ENCODE peak calls at places on chromosomes 13 and 19, in five cellular contexts. U is transverse colon, B is AG04450, I is HEK293T, C is NCI-H1694 treated with DMSO at 0.1 percent for 48 hours. X is an unnamed sample.

GRCh38 chr13:60494296-60494695 is 97.3 kb downstream of the TDRD3 start:
- DNase-seq in B (no peak), C (no peak), U (no peak), I (no peak), X (no peak)

GRCh38 chr13:43407023-43407581 is 379.7 kb downstream of the ENOX1 start:
- DNase-seq in I (no peak), C (no peak), U (no peak), B (no peak), X (no peak)

GRCh38 chr19:1468274-1469199 is 10.5 kb downstream of the C19orf25 start:
- DNase-seq in I (no peak), B (no peak), C (no peak), U (no peak), X (peak)

GRCh38 chr19:13366529-13367143 is 139.6 kb downstream of the CACNA1A start:
- DNase-seq in U (no peak), I (peak), C (peak), B (no peak), X (peak)

GRCh38 chr13:20714563-20715339 is 11.3 kb downstream of the IL17D start:
- DNase-seq in I (no peak), C (no peak), U (no peak), B (peak), X (no peak)

GRCh38 chr19:29781582-29782580 is 29.9 kb upstream of the CCNE1 start:
- DNase-seq in U (no peak), I (no peak), C (no peak), B (no peak), X (no peak)

GRCh38 chr19:44552324-44552723 is 22.8 kb upstream of the CEACAM20 start:
- DNase-seq in I (peak), C (no peak), U (peak), B (no peak), X (peak)

GRCh38 chr13:20492036-20492435 is 33.6 kb downstream of the CRYL1 start:
- DNase-seq in C (no peak), U (no peak), I (no peak), B (no peak), X (no peak)

GRCh38 chr13:113936566-113936965 is 37.3 kb downstream of the C13orf46 start:
- DNase-seq in I (no peak), U (no peak), C (no peak), B (no peak), X (no peak)

GRCh38 chr19:3178973-3179738 is 587 bp downstream of the S1PR4 start:
- DNase-seq in U (no peak), C (no peak), B (no peak), I (no peak), X (no peak)

GRCh38 chr13:110680852-110681251 is 25.1 kb downstream of the CARS2 start:
- DNase-seq in U (no peak), I (peak), C (peak), B (no peak), X (peak)

GRCh38 chr13:43663474-43664090 is 123.2 kb downstream of the ENOX1 start:
- DNase-seq in B (peak), U (no peak), I (no peak), C (no peak), X (no peak)